ENCODE peak calls at places on chromosomes 13 and 19, in six cellular contexts. K, R, T, A, Z and C are unnamed samples.

GRCh38 chr13:113741101-113741731 is 17.8 kb upstream of the TMEM255B start:
- DNase-seq in Z (no peak), K (no peak), T (no peak), A (no peak), R (no peak), C (no peak)

GRCh38 chr13:26721251-26721939 is 39.2 kb downstream of the GPR12 start:
- DNase-seq in K (peak), T (no peak), Z (no peak), A (no peak), R (no peak), C (no peak)

GRCh38 chr13:111252449-111253124 is 67.9 kb upstream of the TEX29 start:
- DNase-seq in Z (no peak), K (no peak), R (no peak), T (no peak), A (no peak), C (no peak)

GRCh38 chr19:13872339-13872694 is 4.6 kb upstream of the NANOS3 start:
- DNase-seq in A (no peak), R (no peak), T (no peak), K (no peak), Z (no peak), C (no peak)

GRCh38 chr19:13115936-13116281 is 631 bp downstream of the TRMT1 start:
- DNase-seq in K (no peak), R (no peak), Z (no peak), T (no peak), A (no peak), C (no peak)

GRCh38 chr19:34214040-34214439 is 40.3 kb upstream of the GARRE1 start:
- DNase-seq in T (no peak), K (no peak), Z (no peak), A (no peak), R (no peak), C (no peak)

GRCh38 chr19:47539747-47540311 is 25.0 kb upstream of the NAPA start:
- DNase-seq in Z (no peak), K (no peak), T (no peak), A (no peak), R (no peak), C (peak)

GRCh38 chr13:79658333-79658975 is 177.5 kb downstream of the NDFIP2 start:
- DNase-seq in Z (no peak), K (no peak), T (no peak), A (no peak), R (no peak), C (no peak)

GRCh38 chr19:799076-799881 is 2.0 kb downstream of the PTBP1 start:
- DNase-seq in K (no peak), T (no peak), A (peak), R (no peak), Z (no peak), C (no peak)

GRCh38 chr13:28568286-28568685 is 73.4 kb upstream of the FLT1 start:
- DNase-seq in Z (no peak), A (peak), K (no peak), T (no peak), R (no peak), C (no peak)

GRCh38 chr13:108700421-108701170 is 71.2 kb downstream of the MYO16 start:
- DNase-seq in A (peak), Z (no peak), T (no peak), K (no peak), R (no peak), C (no peak)

GRCh38 chr13:33561627-33562026 is 256.3 kb upstream of the RFC3 start:
- DNase-seq in K (no peak), T (no peak), R (no peak), Z (no peak), A (no peak), C (no peak)

GRCh38 chr13:111626371-111627305 is 306.2 kb downstream of the TEX29 start:
- DNase-seq in K (no peak), Z (no peak), A (no peak), R (no peak), T (no peak), C (no peak)

GRCh38 chr13:98576215-98576945 is 527 bp downstream of the STK24 start:
- DNase-seq in K (no peak), T (no peak), A (peak), Z (no peak), R (no peak), C (peak)

GRCh38 chr19:6736917-6737283 is 480 bp downstream of the GPR108 start:
- DNase-seq in T (peak), Z (no peak), K (no peak), A (no peak), R (no peak), C (no peak)

GRCh38 chr19:4811328-4812131 is 20.0 kb downstream of the TICAM1 start:
- DNase-seq in R (peak), Z (peak), T (peak), K (peak), A (peak), C (peak)